ENCODE peak calls at places on chromosomes 13 and 19, in ten cellular contexts. S, D, J, Q, E, K, N, H, I and B are unnamed samples.

GRCh38 chr19:10760268-10760944 is 42.5 kb downstream of the DNM2 start:
- DNase-seq in S (no peak), D (no peak), J (no peak), Q (peak; percentile 49), E (peak; percentile 68), K (no peak), N (no peak), H (no peak), I (no peak), B (peak; percentile 58)

GRCh38 chr13:50215389-50215788 is 200.1 kb downstream of the KCNRG start:
- DNase-seq in S (no peak), D (no peak), J (no peak), Q (no peak), E (no peak), K (no peak), N (no peak), H (no peak), I (no peak), B (no peak)

GRCh38 chr19:52638601-52639000 is 446 bp upstream of the ZNF83 start:
- DNase-seq in S (no peak), D (peak; percentile 69), J (peak; percentile 14), Q (peak; percentile 16), E (no peak), K (no peak), N (no peak), H (no peak), I (no peak), B (peak; percentile 74)

GRCh38 chr13:64540468-64540867 is 2689.7 kb downstream of the PCDH9 start:
- DNase-seq in S (no peak), D (peak; percentile 11), J (no peak), Q (no peak), E (no peak), K (no peak), N (no peak), H (no peak), I (no peak), B (no peak)

GRCh38 chr19:17073869-17074627 is 1.2 kb downstream of the HAUS8 start:
- DNase-seq in S (no peak), D (peak; percentile 16), J (no peak), Q (peak; percentile 42), E (no peak), K (no peak), N (no peak), H (no peak), I (no peak), B (no peak)

GRCh38 chr19:14096272-14096992 is 5.9 kb upstream of the SAMD1 start:
- DNase-seq in S (no peak), D (no peak), J (no peak), Q (no peak), E (peak; percentile 22), K (no peak), N (no peak), H (no peak), I (no peak), B (no peak)

GRCh38 chr19:2613507-2614295 is 88.8 kb downstream of the GNG7 start:
- DNase-seq in S (peak; percentile 72), D (peak; percentile 12), J (no peak), Q (peak; percentile 50), E (peak; percentile 54), K (peak; percentile 60), N (peak; percentile 23), H (no peak), I (no peak), B (no peak)

GRCh38 chr13:32136716-32137115 is 105.1 kb downstream of the FRY start:
- DNase-seq in S (no peak), D (no peak), J (no peak), Q (no peak), E (no peak), K (no peak), N (no peak), H (no peak), I (no peak), B (no peak)

GRCh38 chr13:34161829-34162544 is 344.0 kb downstream of the RFC3 start:
- DNase-seq in S (no peak), D (peak; percentile 80), J (no peak), Q (no peak), E (peak; percentile 2), K (no peak), N (peak; percentile 89), H (no peak), I (no peak), B (no peak)

DNA sequence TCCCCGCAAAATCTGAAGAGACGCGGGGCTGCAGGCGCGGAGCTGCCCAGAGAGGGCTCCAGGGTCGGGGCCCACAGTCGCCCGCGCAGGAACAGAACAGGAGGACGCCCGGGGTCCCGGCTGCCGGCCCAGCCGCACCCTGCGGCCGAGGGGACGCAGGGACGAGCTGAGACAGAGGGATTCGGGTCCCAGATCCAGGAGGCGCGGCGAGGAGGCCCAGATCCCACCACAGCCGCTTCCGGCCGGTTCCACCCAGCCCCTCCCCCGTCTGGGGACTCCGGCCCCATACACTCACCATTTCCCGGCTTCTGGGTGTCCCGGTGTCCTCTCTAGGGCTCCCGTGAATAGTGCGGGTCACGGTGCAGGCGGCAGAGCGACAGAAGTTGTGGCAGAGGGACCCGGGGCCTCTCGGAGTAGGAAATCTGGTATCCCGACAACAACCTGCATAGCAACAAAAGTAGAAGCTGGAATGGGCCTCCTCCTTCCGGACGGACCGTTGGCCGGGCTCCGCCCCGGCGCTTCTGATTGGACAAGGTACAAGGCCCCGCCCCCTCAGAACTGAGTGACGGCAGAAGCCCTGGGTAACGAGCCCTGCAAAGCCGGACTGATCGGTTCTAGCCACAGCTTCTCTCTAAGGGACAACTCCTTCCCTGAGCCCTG is at the start of gene ZNF20:
- DNase-seq in S (peak; percentile 98), D (peak; percentile 91), J (peak; percentile 97), Q (peak; percentile 98), E (peak; percentile 95), K (peak; percentile 98), N (peak; percentile 90), H (peak; percentile 95), I (peak; percentile 97), B (peak; percentile 85)
- TF ChIP-seq POLR2A in S (peak; percentile 61), D (peak; percentile 66), J (no peak), Q (peak; percentile 59), E (peak; percentile 43), K (no peak), N (no peak), H (peak; percentile 69), I (no peak), B (peak; percentile 28)

GRCh38 chr13:106350208-106350607 is 185.3 kb downstream of the EFNB2 start:
- DNase-seq in S (peak; percentile 76), D (no peak), J (no peak), Q (peak; percentile 79), E (no peak), K (peak; percentile 72), N (no peak), H (no peak), I (no peak), B (no peak)

GRCh38 chr13:106344318-106344717 is 191.1 kb downstream of the EFNB2 start:
- DNase-seq in S (no peak), D (no peak), J (no peak), Q (no peak), E (no peak), K (no peak), N (no peak), H (no peak), I (no peak), B (no peak)

GRCh38 chr13:106349080-106349841 is 186.2 kb downstream of the EFNB2 start:
- DNase-seq in S (peak; percentile 58), D (peak; percentile 34), J (no peak), Q (peak; percentile 69), E (no peak), K (peak; percentile 69), N (peak; percentile 99), H (no peak), I (no peak), B (peak; percentile 23)

GRCh38 chr13:106343831-106344230 is 191.6 kb downstream of the EFNB2 start:
- DNase-seq in S (no peak), D (no peak), J (no peak), Q (no peak), E (no peak), K (no peak), N (peak; percentile 7), H (no peak), I (no peak), B (no peak)

DNA sequence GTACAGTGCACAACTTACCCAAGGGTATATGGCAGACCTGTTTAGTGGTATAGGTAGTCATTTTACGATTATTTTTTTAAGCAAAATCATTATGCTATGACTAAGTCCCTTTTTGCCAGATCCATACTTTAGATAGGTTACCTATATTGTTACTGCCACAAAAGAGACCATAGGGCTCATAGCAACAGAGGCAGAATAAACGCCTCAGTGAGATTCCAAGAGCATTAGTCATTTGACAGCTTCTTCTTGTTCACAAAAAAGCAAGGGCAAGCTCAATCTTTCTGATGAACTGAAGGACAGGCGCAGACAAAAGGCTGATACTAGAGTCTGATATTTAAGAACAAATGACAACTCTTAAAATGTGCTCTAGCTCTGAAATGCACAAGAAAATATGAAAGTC is 187.4 kb downstream of the EFNB2 start:
- DNase-seq in S (no peak), D (peak; percentile 48), J (no peak), Q (no peak), E (no peak), K (no peak), N (peak; percentile 92), H (no peak), I (no peak), B (peak; percentile 26)
- TF ChIP-seq POLR2A in S (no peak), D (no peak), J (no peak), Q (no peak), E (no peak), K (no peak), N (no peak), H (no peak), I (no peak), B (no peak)

GRCh38 chr19:33193864-33194362 is at the start of gene LRP3:
- DNase-seq in S (peak; percentile 48), D (peak; percentile 11), J (no peak), Q (peak; percentile 26), E (peak; percentile 72), K (peak; percentile 52), N (peak; percentile 13), H (no peak), I (no peak), B (no peak)
- TF ChIP-seq POLR2A in S (no peak), D (no peak), J (no peak), Q (no peak), E (peak; percentile 21), K (no peak), N (no peak), H (no peak), I (no peak), B (peak; percentile 32)

GRCh38 chr19:57816652-57817051 is 1.9 kb upstream of the ZNF552 start:
- DNase-seq in S (no peak), D (no peak), J (no peak), Q (no peak), E (peak; percentile 7), K (no peak), N (no peak), H (no peak), I (no peak), B (no peak)
- TF ChIP-seq POLR2A in S (no peak), D (no peak), J (no peak), Q (no peak), E (no peak), K (no peak), N (no peak), H (no peak), I (no peak), B (no peak)